ENCODE peak calls at places on chromosomes 6 and 20, in eight cellular contexts. Z is HepG2, L is A549, S is HCT116, M is GM12878, R is H1, B is K562, F is SK-N-SH. T is an unnamed sample.

GRCh38 chr20:5797843-5798462 is 47.8 kb downstream of the SHLD1 start:
- DNase-seq in Z (no peak), L (no peak), S (no peak), M (peak; percentile 86), R (no peak), B (no peak), F (no peak), T (no peak)

GRCh38 chr6:56914791-56915658 is 39.9 kb upstream of the BEND6 start:
- DNase-seq in Z (no peak), L (no peak), S (no peak), M (no peak), R (no peak), B (no peak), F (peak; percentile 61), T (no peak)

GRCh38 chr6:90204327-90204726 is 92.3 kb downstream of the BACH2 start:
- DNase-seq in Z (no peak), L (no peak), S (no peak), M (no peak), R (no peak), B (peak; percentile 35), F (no peak), T (no peak)

GRCh38 chr20:12093062-12093796 is 175.5 kb downstream of the BTBD3 start:
- DNase-seq in Z (no peak), L (no peak), S (no peak), M (no peak), R (no peak), B (no peak), F (no peak), T (no peak)

GRCh38 chr20:49281059-49281912 is 3.4 kb upstream of the ZNFX1 start:
- DNase-seq in Z (peak; percentile 90), L (peak; percentile 86), S (no peak), M (no peak), R (no peak), B (peak; percentile 56), F (no peak), T (peak; percentile 75)

GRCh38 chr6:39228111-39228971 is 934 bp downstream of the KCNK5 start:
- DNase-seq in Z (no peak), L (no peak), S (no peak), M (no peak), R (no peak), B (peak; percentile 64), F (peak; percentile 34), T (no peak)

GRCh38 chr6:52662031-52662430 is 8.9 kb upstream of the TMEM14A start:
- DNase-seq in Z (no peak), L (no peak), S (no peak), M (no peak), R (no peak), B (no peak), F (no peak), T (no peak)

GRCh38 chr6:111761783-111762312 is 111.4 kb downstream of the FYN start:
- DNase-seq in Z (no peak), L (no peak), S (no peak), M (no peak), R (no peak), B (no peak), F (no peak), T (no peak)

GRCh38 chr6:150273457-150274309 is 95.1 kb upstream of the IYD start:
- DNase-seq in Z (no peak), L (no peak), S (no peak), M (no peak), R (no peak), B (no peak), F (no peak), T (no peak)

GRCh38 chr6:132693478-132693877 is 20.4 kb downstream of the VNN1 start:
- DNase-seq in Z (no peak), L (no peak), S (no peak), M (no peak), R (no peak), B (no peak), F (no peak), T (peak; percentile 13)

GRCh38 chr6:12962995-12963394 is 246.4 kb downstream of the PHACTR1 start:
- DNase-seq in Z (no peak), L (no peak), S (no peak), M (no peak), R (no peak), B (no peak), F (no peak), T (peak; percentile 84)

GRCh38 chr20:62642666-62643520 is 590 bp downstream of the SLCO4A1 start:
- DNase-seq in Z (no peak), L (peak; percentile 40), S (no peak), M (no peak), R (no peak), B (peak; percentile 65), F (peak; percentile 64), T (peak; percentile 27)

GRCh38 chr20:57070296-57070695 is 196.1 kb downstream of the BMP7 start:
- DNase-seq in Z (no peak), L (no peak), S (no peak), M (no peak), R (no peak), B (no peak), F (no peak), T (no peak)

GRCh38 chr20:63099426-63100267 is 92.9 kb upstream of the BHLHE23 start:
- DNase-seq in Z (no peak), L (peak; percentile 20), S (no peak), M (no peak), R (no peak), B (no peak), F (no peak), T (no peak)

GRCh38 chr6:136334853-136335252 is 45.2 kb upstream of the BCLAF1 start:
- DNase-seq in Z (no peak), L (no peak), S (no peak), M (no peak), R (no peak), B (no peak), F (no peak), T (no peak)

GRCh38 chr6:31729979-31730630 is 1.0 kb upstream of the DDAH2 start:
- DNase-seq in Z (peak; percentile 36), L (peak; percentile 81), S (peak; percentile 56), M (no peak), R (peak; percentile 84), B (peak; percentile 96), F (peak; percentile 96), T (peak; percentile 94)

GRCh38 chr20:35840403-35840802 is 68.6 kb downstream of the PHF20 start:
- DNase-seq in Z (no peak), L (no peak), S (no peak), M (no peak), R (no peak), B (no peak), F (peak; percentile 69), T (no peak)

GRCh38 chr6:89842228-89842627 is 12.5 kb downstream of the CASP8AP2 start:
- DNase-seq in Z (no peak), L (no peak), S (no peak), M (no peak), R (no peak), B (no peak), F (no peak), T (no peak)

GRCh38 chr6:93318127-93318526 is 101.2 kb downstream of the EPHA7 start:
- DNase-seq in Z (no peak), L (no peak), S (no peak), M (no peak), R (no peak), B (no peak), F (no peak), T (no peak)

GRCh38 chr20:59850018-59850641 is 83.3 kb downstream of the SYCP2 start:
- DNase-seq in Z (peak; percentile 56), L (peak; percentile 49), S (peak; percentile 28), M (peak; percentile 9), R (no peak), B (peak; percentile 37), F (no peak), T (peak; percentile 22)

GRCh38 chr6:163588211-163588919 is 173.8 kb downstream of the QKI start:
- DNase-seq in Z (no peak), L (no peak), S (no peak), M (no peak), R (no peak), B (no peak), F (peak; percentile 25), T (no peak)

GRCh38 chr6:167141667-167142432 is 15.9 kb downstream of the GPR31 start:
- DNase-seq in Z (peak; percentile 58), L (peak; percentile 29), S (peak; percentile 24), M (no peak), R (no peak), B (peak; percentile 60), F (peak; percentile 90), T (peak; percentile 11)

GRCh38 chr20:23225407-23226060 is 125.1 kb upstream of the NXT1 start:
- DNase-seq in Z (no peak), L (peak; percentile 58), S (no peak), M (no peak), R (no peak), B (peak; percentile 16), F (no peak), T (no peak)

GRCh38 chr20:44134897-44135810 is 51.8 kb downstream of the JPH2 start:
- DNase-seq in Z (no peak), L (no peak), S (no peak), M (peak; percentile 34), R (no peak), B (no peak), F (peak; percentile 59), T (no peak)
- TF ChIP-seq MAX in Z (no peak), L (no peak), S (no peak), M (no peak), R (no peak), B (no peak), F (no peak), T (no peak)

DNA sequence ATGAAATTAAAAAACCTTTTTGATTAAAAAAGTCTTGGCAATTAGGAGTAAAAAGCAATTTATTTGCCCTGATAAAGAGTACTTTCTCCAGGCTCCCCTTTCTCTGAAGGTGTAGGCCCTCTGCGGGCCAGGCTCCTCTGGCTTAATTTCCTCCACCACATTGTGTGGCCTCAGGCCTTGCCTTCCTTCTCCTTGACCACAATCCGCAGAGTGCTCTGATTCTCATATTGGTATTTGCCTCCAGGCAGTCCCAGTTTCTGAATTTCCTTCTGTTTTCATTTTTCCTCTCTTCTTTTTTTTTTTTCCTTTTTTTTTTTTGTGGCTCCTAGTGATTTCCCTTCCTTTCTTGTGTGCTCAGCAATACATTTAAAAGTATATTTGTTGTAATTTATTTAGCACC is 96.5 kb downstream of the AIG1 start:
- DNase-seq in Z (no peak), L (no peak), S (no peak), M (no peak), R (no peak), B (no peak), F (no peak), T (no peak)
- H3K4me2 ChIP-seq in Z (no peak overlapping the region), L (no peak overlapping the region), S (no peak overlapping the region), M (no peak overlapping the region), R (no peak overlapping the region), B (no peak overlapping the region), F (no peak overlapping the region), T (no peak overlapping the region)

DNA sequence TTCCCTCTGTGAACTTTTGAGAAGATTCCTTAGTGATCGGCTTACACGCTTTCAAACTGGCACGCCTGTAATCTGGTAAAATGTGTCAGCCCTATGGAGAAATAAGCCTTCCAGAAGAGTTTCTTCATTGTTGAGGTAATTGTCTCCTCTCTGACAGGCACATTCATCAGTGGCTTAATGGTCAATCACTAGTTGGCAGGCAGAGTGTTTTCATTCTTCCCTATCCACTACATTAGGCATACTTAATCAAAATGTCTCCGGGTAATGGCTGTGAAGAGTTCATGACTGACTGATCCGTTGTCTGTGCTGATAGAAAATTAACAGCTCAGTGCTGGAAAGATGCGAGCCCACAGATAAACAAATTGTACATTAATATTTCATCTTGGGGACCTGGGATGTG is 31.3 kb downstream of the TSHZ2 start:
- DNase-seq in Z (no peak), L (no peak), S (no peak), M (no peak), R (no peak), B (no peak), F (no peak), T (no peak)
- TF ChIP-seq MAX in Z (no peak), L (no peak), S (no peak), M (no peak), R (no peak), B (no peak), F (no peak), T (no peak)

GRCh38 chr20:17834804-17835203 is 133.8 kb downstream of the SNX5 start:
- DNase-seq in Z (no peak), L (no peak), S (no peak), M (no peak), R (no peak), B (no peak), F (no peak), T (no peak)
- H3K4me2 ChIP-seq in Z (no peak overlapping the region), L (peak overlapping the region; percentile 66), S (peak overlapping the region; percentile 65), M (no peak overlapping the region), R (no peak overlapping the region), B (no peak overlapping the region), F (no peak overlapping the region), T (no peak overlapping the region)

T was measured in endothelial cell of umbilical vein.